ENCODE peak calls at places on chromosomes 6 and 20, in ten cellular contexts. H is stimulated activated CD4-positive, alpha-beta T cell treated with anti-CD3 and anti-CD28 coated beads, Interleukin-1b, Interleukin-23, amount 100 ng/mL, for 24 hours; D is Caki2; Z is A172; V is activated CD4-positive, alpha-beta T cell treated with anti-CD3 and anti-CD28 coated beads, Interleukin-2, amount 50 U/mL, for 1 hour; W is esophagus squamous epithelium; M is fibroblast of the conjunctiva; A is GM12865; Q is GM13977; U is glomerular endothelial cell. Y is an unnamed sample.

GRCh38 chr6:13248549-13248948 is 79.8 kb downstream of the TBC1D7 start:
- DNase-seq in H (no peak), Q (no peak), M (no peak), Z (no peak), U (no peak), V (no peak), A (no peak), W (no peak), D (no peak), Y (no peak)

GRCh38 chr20:49853640-49854039 is 41.0 kb downstream of the SLC9A8 start:
- DNase-seq in M (peak), W (no peak), D (peak), Q (no peak), A (no peak), V (no peak), Z (peak), H (no peak), U (peak), Y (peak)

GRCh38 chr20:23971320-23971719 is 17.3 kb downstream of the GGTLC1 start:
- DNase-seq in D (no peak), W (no peak), A (no peak), Q (no peak), V (no peak), U (no peak), M (no peak), H (no peak), Z (no peak), Y (no peak)

GRCh38 chr6:71298459-71298858 is 9.8 kb downstream of the OGFRL1 start:
- DNase-seq in V (no peak), H (no peak), Q (no peak), Z (no peak), A (no peak), W (no peak), D (no peak), M (no peak), U (no peak), Y (no peak)

GRCh38 chr6:160388922-160389321 is 40.7 kb downstream of the SLC22A3 start:
- DNase-seq in Q (no peak), W (no peak), H (no peak), A (no peak), M (no peak), V (no peak), D (no peak), Z (no peak), U (no peak), Y (no peak)

GRCh38 chr20:47093567-47093966 is 198.9 kb downstream of the EYA2 start:
- DNase-seq in H (no peak), Q (no peak), D (no peak), U (no peak), Z (no peak), W (no peak), V (no peak), M (no peak), A (no peak), Y (no peak)

GRCh38 chr6:111564482-111564945 is 41.2 kb downstream of the TRAF3IP2 start:
- DNase-seq in V (no peak), Z (peak), A (peak), W (no peak), U (no peak), Q (no peak), D (no peak), H (no peak), M (no peak), Y (peak)

GRCh38 chr6:153231048-153231635 is 100.1 kb upstream of the RGS17 start:
- DNase-seq in A (peak), V (no peak), W (no peak), H (no peak), U (peak), Z (peak), M (peak), D (no peak), Q (peak), Y (no peak)

GRCh38 chr6:157921685-157922367 is 59.8 kb upstream of the SYNJ2 start:
- DNase-seq in A (no peak), W (no peak), U (no peak), Z (no peak), V (no peak), Q (no peak), H (no peak), D (no peak), M (peak), Y (no peak)

GRCh38 chr6:127182501-127182900 is 64.0 kb downstream of the RSPO3 start:
- DNase-seq in V (no peak), Q (no peak), Z (no peak), M (no peak), W (no peak), U (no peak), A (no peak), H (no peak), D (no peak), Y (no peak)

GRCh38 chr6:70669133-70669532 is 1.4 kb downstream of the SMAP1 start:
- DNase-seq in H (no peak), U (no peak), V (no peak), W (no peak), Q (peak), M (no peak), D (peak), Z (no peak), A (no peak), Y (peak)

GRCh38 chr20:50415516-50416268 is 94.5 kb upstream of the PTPN1 start:
- DNase-seq in U (no peak), A (no peak), V (no peak), Q (no peak), D (peak), H (no peak), Z (peak), M (peak), W (peak), Y (peak)

GRCh38 chr6:166507809-166508373 is 78.6 kb downstream of the RAMACL start:
- DNase-seq in V (no peak), A (no peak), M (no peak), W (no peak), Z (no peak), D (no peak), H (no peak), Q (no peak), U (no peak), Y (no peak)

GRCh38 chr6:3565291-3565690 is 108.4 kb upstream of the SLC22A23 start:
- DNase-seq in V (no peak), M (no peak), Q (no peak), A (no peak), W (no peak), U (no peak), D (no peak), H (no peak), Z (no peak), Y (no peak)

GRCh38 chr6:135182120-135182992 is 1.2 kb downstream of the MYB start:
- DNase-seq in M (no peak), H (no peak), Z (no peak), Q (peak), U (no peak), W (no peak), D (peak), V (peak), A (peak), Y (no peak)

GRCh38 chr6:107711412-107711811 is 112.7 kb downstream of the SCML4 start:
- DNase-seq in Q (no peak), A (no peak), V (no peak), W (no peak), U (no peak), M (no peak), D (no peak), Z (no peak), H (no peak), Y (no peak)

GRCh38 chr6:123316733-123317323 is 319.9 kb downstream of the TRDN start:
- DNase-seq in M (no peak), A (peak), D (no peak), U (peak), Z (no peak), W (no peak), Q (no peak), V (no peak), H (no peak), Y (no peak)

GRCh38 chr6:157070403-157071107 is 252.8 kb downstream of the TMEM242 start:
- DNase-seq in H (no peak), A (no peak), V (no peak), M (peak), Q (no peak), D (no peak), Z (peak), U (no peak), W (no peak), Y (no peak)

GRCh38 chr6:16337280-16337975 is 99.0 kb downstream of the GMPR start:
- DNase-seq in Z (peak), M (peak), A (no peak), W (no peak), H (no peak), D (no peak), V (no peak), Q (no peak), U (peak), Y (no peak)

GRCh38 chr6:37092851-37093727 is 76.9 kb upstream of the PIM1 start:
- DNase-seq in U (no peak), M (no peak), A (no peak), V (no peak), W (no peak), Z (no peak), H (no peak), Q (no peak), D (no peak), Y (no peak)

GRCh38 chr6:85416049-85416448 is 33.8 kb upstream of the NT5E start:
- DNase-seq in H (no peak), U (no peak), V (no peak), Q (no peak), Z (no peak), A (no peak), W (no peak), D (no peak), M (no peak), Y (no peak)

GRCh38 chr6:39794231-39794630 is 2.1 kb downstream of the DAAM2 start:
- DNase-seq in W (no peak), M (no peak), Z (no peak), A (no peak), Q (no peak), U (no peak), H (no peak), V (no peak), D (no peak), Y (no peak)

GRCh38 chr6:49198015-49198414 is 265.0 kb downstream of the MMUT start:
- DNase-seq in M (no peak), A (no peak), V (no peak), Q (no peak), H (no peak), W (no peak), D (no peak), U (no peak), Z (no peak), Y (no peak)

GRCh38 chr6:9020001-9020400 is 584.7 kb upstream of the SLC35B3 start:
- DNase-seq in H (no peak), D (no peak), M (no peak), W (no peak), U (no peak), V (no peak), A (no peak), Q (no peak), Z (no peak), Y (no peak)

GRCh38 chr6:130872250-130873095 is 45.3 kb downstream of the SMLR1 start:
- DNase-seq in Z (peak), H (peak), D (peak), W (no peak), Q (peak), U (peak), M (peak), V (peak), A (peak), Y (peak)

GRCh38 chr20:23585808-23586734 is 17.8 kb upstream of the CST9L start:
- DNase-seq in U (no peak), Q (no peak), M (no peak), A (no peak), Z (no peak), V (no peak), H (no peak), W (no peak), D (no peak), Y (no peak)

GRCh38 chr20:37189617-37190016 is 10.3 kb upstream of the MROH8 start:
- DNase-seq in D (no peak), A (peak), Q (no peak), V (no peak), M (no peak), Z (no peak), W (no peak), H (no peak), U (no peak), Y (no peak)

GRCh38 chr20:62822239-62822787 is 5.5 kb downstream of the COL9A3 start:
- DNase-seq in V (no peak), M (no peak), Q (no peak), U (no peak), W (no peak), H (no peak), D (no peak), A (no peak), Z (no peak), Y (no peak)

GRCh38 chr6:7721654-7722053 is 4.2 kb upstream of the BMP6 start:
- DNase-seq in M (no peak), W (no peak), D (peak), Z (peak), Q (peak), U (no peak), A (peak), H (no peak), V (no peak), Y (peak)